ENCODE peak calls at places on chromosomes 3 and 15, in five cellular contexts. One of them, this sample, is unnamed.

GRCh38 chr15:48385431-48385830 is 54.2 kb downstream of the DUT start:
- DNase-seq in tibial nerve: no peak
- DNase-seq in transverse colon: no peak
- DNase-seq in ovary: no peak
- DNase-seq in GM12892: no peak
- DNase-seq in this sample: no peak

GRCh38 chr15:85691350-85692240 is 103.1 kb downstream of the KLHL25 start:
- DNase-seq in ovary: no peak
- DNase-seq in tibial nerve: no peak
- DNase-seq in GM12892: no peak
- DNase-seq in transverse colon: peak
- DNase-seq in this sample: no peak

GRCh38 chr15:51888593-51889195 is 59.2 kb downstream of the TMOD3 start:
- DNase-seq in ovary: no peak
- DNase-seq in GM12892: no peak
- DNase-seq in transverse colon: no peak
- DNase-seq in tibial nerve: no peak
- DNase-seq in this sample: peak

GRCh38 chr3:148839805-148840204 is 12.2 kb downstream of the CPB1 start:
- DNase-seq in ovary: no peak
- DNase-seq in tibial nerve: no peak
- DNase-seq in GM12892: no peak
- DNase-seq in transverse colon: no peak
- DNase-seq in this sample: peak

GRCh38 chr3:194425399-194425798 is 26.3 kb upstream of the GP5 start:
- DNase-seq in GM12892: no peak
- DNase-seq in ovary: no peak
- DNase-seq in tibial nerve: no peak
- DNase-seq in transverse colon: no peak
- DNase-seq in this sample: no peak

GRCh38 chr3:8445861-8446260 is 55.8 kb upstream of the LMCD1 start:
- DNase-seq in ovary: no peak
- DNase-seq in GM12892: no peak
- DNase-seq in tibial nerve: no peak
- DNase-seq in transverse colon: no peak
- DNase-seq in this sample: no peak

GRCh38 chr3:49279376-49279775 is 2.3 kb upstream of the C3orf62 start:
- DNase-seq in tibial nerve: no peak
- DNase-seq in GM12892: no peak
- DNase-seq in transverse colon: peak
- DNase-seq in ovary: no peak
- DNase-seq in this sample: no peak

GRCh38 chr3:120850326-120851295 is 57.4 kb upstream of the STXBP5L start:
- DNase-seq in tibial nerve: no peak
- DNase-seq in GM12892: no peak
- DNase-seq in transverse colon: no peak
- DNase-seq in ovary: no peak
- DNase-seq in this sample: no peak

GRCh38 chr3:123421353-123422174 is 27.3 kb downstream of the ADCY5 start:
- DNase-seq in ovary: peak
- DNase-seq in tibial nerve: peak
- DNase-seq in transverse colon: peak
- DNase-seq in GM12892: no peak
- DNase-seq in this sample: no peak

GRCh38 chr15:33132722-33133345 is 61.7 kb downstream of the FMN1 start:
- DNase-seq in transverse colon: peak
- DNase-seq in ovary: no peak
- DNase-seq in tibial nerve: no peak
- DNase-seq in GM12892: no peak
- DNase-seq in this sample: peak

DNA sequence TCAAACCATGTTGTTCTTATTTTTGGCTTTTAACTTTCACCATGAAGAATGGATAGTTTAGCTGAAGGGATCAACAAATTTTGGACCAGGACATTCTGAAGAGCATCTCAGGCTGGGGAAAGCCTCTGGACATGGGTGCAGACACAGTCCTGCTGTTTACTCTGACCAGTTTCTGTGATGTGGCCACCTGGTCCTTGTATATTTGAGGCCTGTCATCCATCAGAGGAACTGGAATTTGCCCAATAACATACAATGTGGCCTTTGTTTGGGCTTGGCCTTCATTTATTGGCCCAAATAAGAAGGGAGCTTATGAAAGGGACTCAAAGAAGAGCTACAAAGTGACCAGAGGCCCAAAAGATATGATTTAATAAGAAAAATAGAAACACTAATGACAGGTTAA is 127.9 kb downstream of the MYRIP start:
- DNase-seq in tibial nerve: no peak
- DNase-seq in transverse colon: no peak
- DNase-seq in GM12892: no peak
- DNase-seq in ovary: no peak
- DNase-seq in this sample: no peak
- TF ChIP-seq POLR2A in tibial nerve: no peak
- TF ChIP-seq POLR2A in transverse colon: no peak
- TF ChIP-seq POLR2A in GM12892: no peak
- TF ChIP-seq POLR2A in ovary: no peak
- TF ChIP-seq POLR2A in this sample: no peak

GRCh38 chr3:134373942-134374790 is at the start of gene AMOTL2:
- DNase-seq in transverse colon: peak
- DNase-seq in ovary: peak
- DNase-seq in GM12892: peak
- DNase-seq in tibial nerve: peak
- DNase-seq in this sample: peak
- TF ChIP-seq POLR2A in transverse colon: peak
- TF ChIP-seq POLR2A in ovary: peak
- TF ChIP-seq POLR2A in GM12892: no peak
- TF ChIP-seq POLR2A in tibial nerve: peak
- TF ChIP-seq POLR2A in this sample: no peak

GRCh38 chr3:152103257-152103656 is 165.5 kb upstream of the MBNL1 start:
- DNase-seq in tibial nerve: no peak
- DNase-seq in GM12892: no peak
- DNase-seq in ovary: no peak
- DNase-seq in transverse colon: no peak
- DNase-seq in this sample: no peak
- TF ChIP-seq POLR2A in tibial nerve: no peak
- TF ChIP-seq POLR2A in GM12892: no peak
- TF ChIP-seq POLR2A in ovary: no peak
- TF ChIP-seq POLR2A in transverse colon: no peak
- TF ChIP-seq POLR2A in this sample: no peak

DNA sequence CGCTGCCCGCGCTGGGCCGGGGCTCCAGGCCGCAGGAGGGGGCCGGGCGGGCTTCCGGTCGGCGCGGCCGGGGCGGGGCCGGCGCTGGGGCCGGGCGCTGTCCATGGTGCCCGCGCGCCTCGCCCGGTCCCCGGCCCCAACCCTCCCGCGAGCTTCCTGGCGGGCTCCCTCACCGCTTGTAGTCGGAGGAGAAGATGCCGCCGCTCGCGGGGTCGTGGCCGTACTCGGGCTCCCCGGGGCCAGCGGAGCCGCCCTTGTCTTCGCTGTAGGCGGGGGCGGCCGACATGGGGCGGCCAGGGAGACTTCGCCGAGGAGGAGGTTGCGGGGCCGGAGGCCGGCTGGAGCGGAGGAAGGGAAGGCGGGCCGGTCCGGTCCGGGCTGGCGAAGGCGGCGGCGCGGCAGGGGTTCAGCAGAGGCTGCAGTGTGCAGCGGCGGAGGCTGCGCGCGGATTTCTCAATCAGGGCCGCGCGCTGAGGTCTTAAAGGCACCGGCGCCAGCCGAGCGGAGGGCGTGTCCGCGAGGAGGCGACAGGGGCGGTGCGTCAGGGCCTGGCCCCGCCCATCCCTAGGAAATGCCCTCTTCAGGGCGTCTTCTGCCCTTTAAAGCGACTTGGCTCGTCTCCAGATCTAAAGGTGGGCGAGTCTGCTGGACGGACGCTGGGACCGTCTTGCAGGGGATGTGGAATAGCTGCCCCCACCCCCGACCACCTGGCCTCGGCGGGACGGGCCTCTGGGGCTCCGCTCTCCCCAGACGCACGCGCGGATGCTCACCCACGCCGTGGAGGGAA is at the start of gene AP3B2:
- DNase-seq in transverse colon: peak
- DNase-seq in GM12892: peak
- DNase-seq in ovary: peak
- DNase-seq in tibial nerve: no peak
- DNase-seq in this sample: peak
- TF ChIP-seq POLR2A in transverse colon: no peak
- TF ChIP-seq POLR2A in GM12892: no peak
- TF ChIP-seq POLR2A in ovary: no peak
- TF ChIP-seq POLR2A in tibial nerve: no peak
- TF ChIP-seq POLR2A in this sample: no peak

DNA sequence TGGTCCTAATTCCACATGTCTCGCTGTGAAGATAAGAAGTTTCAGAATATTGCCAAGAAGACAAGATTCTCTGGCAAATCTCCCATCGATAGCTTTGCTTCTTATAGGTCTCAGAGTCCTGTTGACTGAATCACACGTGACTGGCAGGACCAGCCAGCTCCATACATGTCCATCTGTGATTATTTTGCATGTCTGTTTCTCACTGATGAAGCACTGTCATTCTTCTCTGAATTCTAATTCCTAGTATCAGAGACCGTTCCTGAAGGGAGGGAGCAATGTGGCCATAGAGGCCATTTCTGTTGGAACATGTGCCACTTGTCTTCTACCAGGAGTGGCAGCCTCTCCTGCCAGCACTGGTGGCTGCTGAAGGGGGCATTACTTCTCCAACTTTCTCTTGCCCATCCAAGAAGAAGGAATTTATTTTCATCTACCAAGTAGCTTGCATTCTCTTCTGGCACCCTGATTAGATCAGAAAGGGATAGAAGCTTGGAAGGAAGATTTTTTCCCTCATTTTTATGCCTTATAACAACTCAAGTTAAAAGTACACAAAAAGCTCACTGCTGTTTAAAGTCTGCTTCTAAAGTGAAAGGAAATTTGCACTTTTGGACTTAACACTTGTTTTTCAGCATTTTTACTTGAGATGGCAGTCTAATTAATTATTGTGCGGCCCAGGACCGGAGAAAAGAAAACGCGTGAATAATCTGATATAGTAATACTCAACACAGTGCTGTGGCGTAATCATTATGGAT is 115.8 kb downstream of the IQCH start:
- DNase-seq in tibial nerve: no peak
- DNase-seq in GM12892: no peak
- DNase-seq in ovary: no peak
- DNase-seq in transverse colon: no peak
- DNase-seq in this sample: peak
- TF ChIP-seq POLR2A in tibial nerve: no peak
- TF ChIP-seq POLR2A in GM12892: no peak
- TF ChIP-seq POLR2A in ovary: no peak
- TF ChIP-seq POLR2A in transverse colon: no peak
- TF ChIP-seq POLR2A in this sample: no peak

GRCh38 chr15:89899303-89899946 is 5.6 kb upstream of the AP3S2 start:
- DNase-seq in transverse colon: no peak
- DNase-seq in ovary: no peak
- DNase-seq in tibial nerve: no peak
- DNase-seq in GM12892: no peak
- DNase-seq in this sample: no peak

GRCh38 chr15:89893027-89893426 is 767 bp downstream of the AP3S2 start:
- DNase-seq in ovary: no peak
- DNase-seq in GM12892: no peak
- DNase-seq in transverse colon: no peak
- DNase-seq in tibial nerve: no peak
- DNase-seq in this sample: peak

GRCh38 chr15:89898628-89899302 is 5.0 kb upstream of the AP3S2 start:
- DNase-seq in ovary: no peak
- DNase-seq in transverse colon: peak
- DNase-seq in tibial nerve: no peak
- DNase-seq in GM12892: no peak
- DNase-seq in this sample: peak

GRCh38 chr15:89898146-89898545 is 4.4 kb upstream of the AP3S2 start:
- DNase-seq in ovary: no peak
- DNase-seq in tibial nerve: no peak
- DNase-seq in transverse colon: no peak
- DNase-seq in GM12892: no peak
- DNase-seq in this sample: no peak

GRCh38 chr15:89893696-89894450 is at the start of gene AP3S2:
- DNase-seq in ovary: peak
- DNase-seq in transverse colon: peak
- DNase-seq in GM12892: peak
- DNase-seq in tibial nerve: peak
- DNase-seq in this sample: peak
- TF ChIP-seq POLR2A in ovary: peak
- TF ChIP-seq POLR2A in transverse colon: peak
- TF ChIP-seq POLR2A in GM12892: peak
- TF ChIP-seq POLR2A in tibial nerve: peak
- TF ChIP-seq POLR2A in this sample: peak

GRCh38 chr15:67185051-67185450 is 69.4 kb downstream of the AAGAB start:
- DNase-seq in GM12892: no peak
- DNase-seq in ovary: no peak
- DNase-seq in transverse colon: no peak
- DNase-seq in tibial nerve: no peak
- DNase-seq in this sample: no peak

GRCh38 chr15:67184208-67184925 is 70.1 kb downstream of the AAGAB start:
- DNase-seq in ovary: no peak
- DNase-seq in GM12892: no peak
- DNase-seq in tibial nerve: no peak
- DNase-seq in transverse colon: no peak
- DNase-seq in this sample: no peak

GRCh38 chr15:67186688-67187087 is 67.8 kb downstream of the AAGAB start:
- DNase-seq in transverse colon: no peak
- DNase-seq in tibial nerve: no peak
- DNase-seq in GM12892: no peak
- DNase-seq in ovary: no peak
- DNase-seq in this sample: no peak

GRCh38 chr15:67186226-67186649 is 68.2 kb downstream of the AAGAB start:
- DNase-seq in tibial nerve: no peak
- DNase-seq in transverse colon: no peak
- DNase-seq in GM12892: no peak
- DNase-seq in ovary: peak
- DNase-seq in this sample: no peak

GRCh38 chr15:67185621-67186225 is 68.7 kb downstream of the AAGAB start:
- DNase-seq in ovary: no peak
- DNase-seq in tibial nerve: no peak
- DNase-seq in GM12892: no peak
- DNase-seq in transverse colon: no peak
- DNase-seq in this sample: no peak
- TF ChIP-seq POLR2A in ovary: no peak
- TF ChIP-seq POLR2A in tibial nerve: no peak
- TF ChIP-seq POLR2A in GM12892: no peak
- TF ChIP-seq POLR2A in transverse colon: no peak
- TF ChIP-seq POLR2A in this sample: no peak

GRCh38 chr15:40322531-40323238 is 807 bp upstream of the INAFM2 start:
- DNase-seq in tibial nerve: no peak
- DNase-seq in GM12892: no peak
- DNase-seq in transverse colon: peak
- DNase-seq in ovary: peak
- DNase-seq in this sample: no peak

GRCh38 chr15:40325700-40326099 is 2.2 kb downstream of the INAFM2 start:
- DNase-seq in transverse colon: no peak
- DNase-seq in tibial nerve: no peak
- DNase-seq in GM12892: no peak
- DNase-seq in ovary: no peak
- DNase-seq in this sample: no peak

GRCh38 chr15:40323953-40324937 is 753 bp downstream of the INAFM2 start:
- DNase-seq in transverse colon: no peak
- DNase-seq in GM12892: no peak
- DNase-seq in ovary: no peak
- DNase-seq in tibial nerve: no peak
- DNase-seq in this sample: peak

GRCh38 chr15:40325188-40325587 is 1.7 kb downstream of the INAFM2 start:
- DNase-seq in ovary: no peak
- DNase-seq in GM12892: no peak
- DNase-seq in tibial nerve: no peak
- DNase-seq in transverse colon: no peak
- DNase-seq in this sample: no peak

GRCh38 chr15:40323239-40323952 is at the start of gene INAFM2:
- DNase-seq in GM12892: peak
- DNase-seq in tibial nerve: peak
- DNase-seq in ovary: peak
- DNase-seq in transverse colon: peak
- DNase-seq in this sample: peak
- TF ChIP-seq POLR2A in GM12892: peak
- TF ChIP-seq POLR2A in tibial nerve: peak
- TF ChIP-seq POLR2A in ovary: no peak
- TF ChIP-seq POLR2A in transverse colon: no peak
- TF ChIP-seq POLR2A in this sample: peak

This sample was measured in erythroblast.